ENCODE peak calls at places on chromosome 7, in five cellular contexts. One of them, this sample, is unnamed.

GRCh38 chr7:122155566-122155965 is 11.5 kb upstream of the AASS start:
- DNase-seq in HepG2: no peak
- DNase-seq in H1: no peak
- DNase-seq in GM12878: no peak
- DNase-seq in NT2/D1: no peak
- DNase-seq in this sample: no peak

GRCh38 chr7:90119178-90119971 is 34.9 kb upstream of the STEAP1 start:
- DNase-seq in HepG2: no peak
- DNase-seq in H1: peak; percentile 73
- DNase-seq in GM12878: no peak
- DNase-seq in NT2/D1: peak; percentile 20
- DNase-seq in this sample: no peak

GRCh38 chr7:158007697-158008257 is 579.8 kb downstream of the PTPRN2 start:
- DNase-seq in HepG2: no peak
- DNase-seq in H1: no peak
- DNase-seq in GM12878: no peak
- DNase-seq in NT2/D1: no peak
- DNase-seq in this sample: no peak

GRCh38 chr7:151632750-151633515 is 113.2 kb upstream of the RHEB start:
- DNase-seq in HepG2: no peak
- DNase-seq in H1: peak; percentile 68
- DNase-seq in GM12878: peak; percentile 77
- DNase-seq in NT2/D1: no peak
- DNase-seq in this sample: no peak

GRCh38 chr7:158111556-158111880 is 476.1 kb downstream of the PTPRN2 start:
- DNase-seq in HepG2: no peak
- DNase-seq in H1: peak; percentile 41
- DNase-seq in GM12878: no peak
- DNase-seq in NT2/D1: no peak
- DNase-seq in this sample: no peak

GRCh38 chr7:68246189-68246633 is 1249.6 kb downstream of the TYW1 start:
- DNase-seq in HepG2: no peak
- DNase-seq in H1: peak; percentile 57
- DNase-seq in GM12878: no peak
- DNase-seq in NT2/D1: peak; percentile 91
- DNase-seq in this sample: no peak

GRCh38 chr7:82364048-82364447 is 79.5 kb downstream of the CACNA2D1 start:
- DNase-seq in HepG2: no peak
- DNase-seq in H1: no peak
- DNase-seq in GM12878: no peak
- DNase-seq in NT2/D1: no peak
- DNase-seq in this sample: no peak

GRCh38 chr7:114574384-114574783 is 159.8 kb downstream of the FOXP2 start:
- DNase-seq in HepG2: no peak
- DNase-seq in H1: no peak
- DNase-seq in GM12878: no peak
- DNase-seq in NT2/D1: no peak
- DNase-seq in this sample: no peak

GRCh38 chr7:117830422-117830954 is 42.8 kb downstream of the CTTNBP2 start:
- DNase-seq in HepG2: no peak
- DNase-seq in H1: no peak
- DNase-seq in GM12878: no peak
- DNase-seq in NT2/D1: no peak
- DNase-seq in this sample: no peak

GRCh38 chr7:41979834-41980307 is 257.1 kb downstream of the GLI3 start:
- DNase-seq in HepG2: peak; percentile 3
- DNase-seq in H1: peak; percentile 57
- DNase-seq in GM12878: no peak
- DNase-seq in NT2/D1: peak; percentile 65
- DNase-seq in this sample: peak; percentile 57

GRCh38 chr7:50720295-50720694 is 62.4 kb downstream of the GRB10 start:
- DNase-seq in HepG2: no peak
- DNase-seq in H1: no peak
- DNase-seq in GM12878: no peak
- DNase-seq in NT2/D1: no peak
- DNase-seq in this sample: no peak

GRCh38 chr7:70570961-70571360 is 561.0 kb upstream of the GALNT17 start:
- DNase-seq in HepG2: no peak
- DNase-seq in H1: no peak
- DNase-seq in GM12878: no peak
- DNase-seq in NT2/D1: no peak
- DNase-seq in this sample: no peak

GRCh38 chr7:1666251-1666778 is 3.8 kb upstream of the ELFN1 start:
- DNase-seq in HepG2: no peak
- DNase-seq in H1: peak; percentile 59
- DNase-seq in GM12878: no peak
- DNase-seq in NT2/D1: no peak
- DNase-seq in this sample: no peak

DNA sequence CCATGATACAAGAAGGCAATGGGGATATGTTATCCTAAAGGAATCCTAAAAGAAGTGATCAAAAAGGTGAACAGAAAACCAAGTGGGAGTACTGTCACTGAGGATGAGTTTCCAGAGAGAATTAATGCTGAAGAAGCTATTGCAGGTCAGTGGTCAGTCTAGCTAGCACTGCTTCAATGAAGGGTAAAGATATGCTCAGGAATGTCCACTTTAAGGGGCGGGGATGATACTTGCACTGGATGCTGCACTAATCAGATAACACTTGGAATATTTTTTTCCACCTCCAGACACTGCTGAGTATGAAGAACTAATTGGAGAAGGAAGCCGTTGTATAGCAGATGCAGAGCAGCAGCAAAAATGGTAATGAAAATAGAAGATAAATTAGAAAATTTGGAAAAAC is 75.3 kb downstream of the LRRC17 start:
- DNase-seq in HepG2: no peak
- DNase-seq in H1: no peak
- DNase-seq in GM12878: no peak
- DNase-seq in NT2/D1: no peak
- DNase-seq in this sample: no peak
- TF ChIP-seq SUZ12 in HepG2: no peak
- TF ChIP-seq SUZ12 in H1: no peak
- TF ChIP-seq SUZ12 in GM12878: no peak
- TF ChIP-seq SUZ12 in NT2/D1: no peak
- TF ChIP-seq SUZ12 in this sample: no peak

GRCh38 chr7:30914611-30915601 is 3.3 kb downstream of the AQP1 start:
- DNase-seq in HepG2: no peak
- DNase-seq in H1: no peak
- DNase-seq in GM12878: no peak
- DNase-seq in NT2/D1: no peak
- DNase-seq in this sample: no peak
- TF ChIP-seq SUZ12 in HepG2: no peak
- TF ChIP-seq SUZ12 in H1: no peak
- TF ChIP-seq SUZ12 in GM12878: no peak
- TF ChIP-seq SUZ12 in NT2/D1: no peak
- TF ChIP-seq SUZ12 in this sample: no peak

GRCh38 chr7:129843365-129843898 is 109.3 kb downstream of the UBE2H start:
- DNase-seq in HepG2: no peak
- DNase-seq in H1: no peak
- DNase-seq in GM12878: no peak
- DNase-seq in NT2/D1: peak; percentile 36
- DNase-seq in this sample: no peak
- TF ChIP-seq SUZ12 in HepG2: no peak
- TF ChIP-seq SUZ12 in H1: no peak
- TF ChIP-seq SUZ12 in GM12878: no peak
- TF ChIP-seq SUZ12 in NT2/D1: no peak
- TF ChIP-seq SUZ12 in this sample: no peak

DNA sequence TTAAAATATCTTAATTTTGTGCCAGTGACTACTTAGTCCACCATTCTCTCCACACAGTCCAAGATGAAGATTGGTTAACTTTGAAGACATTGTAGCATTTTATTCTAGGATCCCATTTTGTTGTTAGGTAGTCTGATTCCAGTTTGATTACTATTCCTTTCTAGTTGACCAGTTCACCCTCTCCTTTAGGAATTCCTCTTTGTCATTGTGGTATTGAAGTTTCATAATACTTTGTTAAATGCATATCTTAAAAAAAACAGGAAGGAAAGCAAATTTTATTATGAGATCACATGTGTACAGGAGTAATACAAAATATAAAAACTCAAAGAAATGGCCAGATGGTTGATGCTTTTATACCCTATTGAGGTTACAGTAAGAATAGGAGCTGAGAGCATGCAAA is 15.4 kb upstream of the SEMA3C start:
- DNase-seq in HepG2: no peak
- DNase-seq in H1: no peak
- DNase-seq in GM12878: no peak
- DNase-seq in NT2/D1: no peak
- DNase-seq in this sample: no peak
- TF ChIP-seq SUZ12 in HepG2: no peak
- TF ChIP-seq SUZ12 in H1: no peak
- TF ChIP-seq SUZ12 in GM12878: no peak
- TF ChIP-seq SUZ12 in NT2/D1: no peak
- TF ChIP-seq SUZ12 in this sample: no peak

GRCh38 chr7:94111009-94111408 is 106.9 kb upstream of the BET1 start:
- DNase-seq in HepG2: no peak
- DNase-seq in H1: no peak
- DNase-seq in GM12878: no peak
- DNase-seq in NT2/D1: no peak
- DNase-seq in this sample: no peak

GRCh38 chr7:94115316-94115715 is 111.2 kb upstream of the BET1 start:
- DNase-seq in HepG2: no peak
- DNase-seq in H1: no peak
- DNase-seq in GM12878: no peak
- DNase-seq in NT2/D1: no peak
- DNase-seq in this sample: no peak

DNA sequence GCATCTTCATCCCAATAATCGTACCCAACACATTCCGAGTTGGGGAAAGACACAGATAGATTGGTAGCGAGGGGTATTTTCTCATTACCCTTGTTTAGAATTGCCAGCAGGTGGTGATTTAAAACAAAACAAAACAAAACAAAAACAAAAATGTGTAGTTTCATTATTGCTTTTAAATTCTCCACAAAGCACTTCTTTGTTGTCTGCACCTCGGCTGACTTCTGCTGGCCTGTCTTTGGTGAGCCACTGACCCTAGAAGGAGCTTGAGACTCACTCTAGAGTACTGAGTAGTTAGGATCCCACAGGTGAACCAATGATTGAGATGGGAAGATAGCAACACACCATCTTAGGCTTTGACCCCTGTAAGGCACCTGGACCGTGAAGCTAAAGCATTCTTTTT is 105.4 kb upstream of the BET1 start:
- DNase-seq in HepG2: no peak
- DNase-seq in H1: no peak
- DNase-seq in GM12878: no peak
- DNase-seq in NT2/D1: no peak
- DNase-seq in this sample: no peak
- TF ChIP-seq SUZ12 in HepG2: no peak
- TF ChIP-seq SUZ12 in H1: no peak
- TF ChIP-seq SUZ12 in GM12878: no peak
- TF ChIP-seq SUZ12 in NT2/D1: no peak
- TF ChIP-seq SUZ12 in this sample: no peak